ENCODE peak calls at places on chromosomes 4 and X, in five cellular contexts. One of them, this sample, is unnamed.

GRCh38 chr4:37951465-37952352 is 8.5 kb upstream of the PTTG2 start:
- DNase-seq in uterus: no peak
- DNase-seq in right atrium auricular region: no peak
- DNase-seq in psoas muscle: no peak
- DNase-seq in substantia nigra: no peak
- DNase-seq in this sample: no peak

GRCh38 chr4:57071340-57071739 is 38.8 kb downstream of the IGFBP7 start:
- DNase-seq in uterus: peak
- DNase-seq in right atrium auricular region: no peak
- DNase-seq in psoas muscle: peak
- DNase-seq in substantia nigra: no peak
- DNase-seq in this sample: no peak

GRCh38 chr4:28916585-28916984 is 1803.6 kb upstream of the PCDH7 start:
- DNase-seq in uterus: no peak
- DNase-seq in right atrium auricular region: no peak
- DNase-seq in psoas muscle: no peak
- DNase-seq in substantia nigra: no peak
- DNase-seq in this sample: no peak

GRCh38 chr4:19580090-19580489 is 671.6 kb upstream of the SLIT2 start:
- DNase-seq in uterus: no peak
- DNase-seq in right atrium auricular region: no peak
- DNase-seq in psoas muscle: no peak
- DNase-seq in substantia nigra: no peak
- DNase-seq in this sample: no peak

GRCh38 chr4:7067147-7067522 is 729 bp downstream of the GRPEL1 start:
- DNase-seq in uterus: no peak
- DNase-seq in right atrium auricular region: peak
- DNase-seq in psoas muscle: peak
- DNase-seq in substantia nigra: no peak
- DNase-seq in this sample: no peak

GRCh38 chr4:25379591-25379990 is 2.5 kb downstream of the ANAPC4 start:
- DNase-seq in uterus: no peak
- DNase-seq in right atrium auricular region: no peak
- DNase-seq in psoas muscle: no peak
- DNase-seq in substantia nigra: no peak
- DNase-seq in this sample: no peak

GRCh38 chrX:70664726-70665125 is 220.1 kb downstream of the DLG3 start:
- DNase-seq in uterus: no peak
- DNase-seq in right atrium auricular region: no peak
- DNase-seq in psoas muscle: no peak
- DNase-seq in substantia nigra: no peak
- DNase-seq in this sample: no peak

GRCh38 chrX:84160736-84161135 is 27.3 kb downstream of the RPS6KA6 start:
- DNase-seq in uterus: no peak
- DNase-seq in right atrium auricular region: no peak
- DNase-seq in psoas muscle: no peak
- DNase-seq in substantia nigra: no peak
- DNase-seq in this sample: no peak

GRCh38 chr4:123777297-123777859 is 380.8 kb downstream of the SPRY1 start:
- DNase-seq in uterus: no peak
- DNase-seq in right atrium auricular region: no peak
- DNase-seq in psoas muscle: no peak
- DNase-seq in substantia nigra: no peak
- DNase-seq in this sample: no peak

GRCh38 chrX:11666180-11666579 is 460 bp upstream of the ARHGAP6 start:
- DNase-seq in uterus: peak
- DNase-seq in right atrium auricular region: no peak
- DNase-seq in psoas muscle: peak
- DNase-seq in substantia nigra: no peak
- DNase-seq in this sample: no peak

GRCh38 chr4:143668930-143669553 is 31.4 kb downstream of the FREM3 start:
- DNase-seq in uterus: no peak
- DNase-seq in right atrium auricular region: no peak
- DNase-seq in psoas muscle: no peak
- DNase-seq in substantia nigra: no peak
- DNase-seq in this sample: no peak

GRCh38 chrX:46588263-46588662 is 14.7 kb downstream of the CHST7 start:
- DNase-seq in uterus: peak
- DNase-seq in right atrium auricular region: peak
- DNase-seq in psoas muscle: peak
- DNase-seq in substantia nigra: peak
- DNase-seq in this sample: no peak

GRCh38 chr4:138223191-138223910 is 18.8 kb downstream of the SLC7A11 start:
- DNase-seq in uterus: no peak
- DNase-seq in right atrium auricular region: no peak
- DNase-seq in psoas muscle: no peak
- DNase-seq in substantia nigra: no peak
- DNase-seq in this sample: no peak

GRCh38 chrX:110600745-110601310 is 194.8 kb downstream of the CHRDL1 start:
- DNase-seq in uterus: no peak
- DNase-seq in right atrium auricular region: no peak
- DNase-seq in psoas muscle: no peak
- DNase-seq in substantia nigra: no peak
- DNase-seq in this sample: no peak
- H3K27ac ChIP-seq in uterus: no peak
- H3K27ac ChIP-seq in right atrium auricular region: no peak
- H3K27ac ChIP-seq in psoas muscle: no peak
- H3K27ac ChIP-seq in substantia nigra: no peak
- H3K27ac ChIP-seq in this sample: no peak

GRCh38 chr4:170386511-170386910 is 296.8 kb upstream of the AADAT start:
- DNase-seq in uterus: no peak
- DNase-seq in right atrium auricular region: no peak
- DNase-seq in psoas muscle: no peak
- DNase-seq in substantia nigra: no peak
- DNase-seq in this sample: no peak
- H3K27ac ChIP-seq in uterus: no peak
- H3K27ac ChIP-seq in right atrium auricular region: no peak
- H3K27ac ChIP-seq in psoas muscle: no peak
- H3K27ac ChIP-seq in substantia nigra: no peak
- H3K27ac ChIP-seq in this sample: no peak

DNA sequence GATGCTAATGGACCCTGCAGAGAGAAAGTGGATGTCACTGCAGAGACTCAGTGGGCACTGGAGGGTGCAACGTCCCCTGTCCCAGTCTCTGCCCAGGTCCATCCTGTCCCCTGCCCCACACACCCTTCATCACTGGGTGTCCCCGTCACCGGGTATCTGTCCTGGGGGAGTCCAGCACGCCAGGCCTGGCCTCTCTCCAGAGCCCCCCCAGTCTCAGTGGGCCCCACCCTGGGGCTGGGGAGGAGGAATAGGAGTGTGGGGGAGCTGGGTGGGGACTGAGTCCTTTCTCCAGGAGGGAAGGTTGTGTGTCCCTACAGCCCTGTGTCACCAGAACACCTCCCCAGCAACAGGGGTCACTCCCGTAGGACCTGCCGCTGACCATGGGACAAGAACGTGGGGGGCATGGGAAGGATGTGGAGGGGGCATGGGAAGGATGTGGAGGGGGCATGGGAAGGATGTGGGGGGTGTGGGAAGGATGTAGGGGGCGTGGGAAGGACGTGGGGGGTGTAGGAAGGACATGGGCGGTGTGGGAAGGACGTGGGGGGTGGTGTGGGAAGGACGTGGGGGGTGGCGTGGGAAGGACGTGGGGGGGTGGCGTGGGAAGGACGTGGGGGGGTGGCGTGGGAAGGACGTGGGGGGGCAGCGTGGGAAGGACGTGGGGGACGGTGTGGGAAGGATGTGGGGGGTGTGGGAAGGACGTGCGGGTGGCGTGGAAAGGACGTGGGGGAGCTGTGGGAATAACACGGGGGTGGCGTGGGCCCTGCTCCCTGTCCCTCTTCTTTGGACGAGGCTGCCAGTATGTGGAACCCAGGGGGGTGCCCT is 21.0 kb upstream of the SPON2 start:
- DNase-seq in uterus: peak
- DNase-seq in right atrium auricular region: no peak
- DNase-seq in psoas muscle: peak
- DNase-seq in substantia nigra: no peak
- DNase-seq in this sample: no peak
- H3K27ac ChIP-seq in uterus: peak
- H3K27ac ChIP-seq in right atrium auricular region: peak
- H3K27ac ChIP-seq in psoas muscle: peak
- H3K27ac ChIP-seq in substantia nigra: peak
- H3K27ac ChIP-seq in this sample: no peak

GRCh38 chrX:13876652-13877051 is 59.8 kb upstream of the GPM6B start:
- DNase-seq in uterus: no peak
- DNase-seq in right atrium auricular region: no peak
- DNase-seq in psoas muscle: no peak
- DNase-seq in substantia nigra: no peak
- DNase-seq in this sample: no peak
- H3K27ac ChIP-seq in uterus: no peak
- H3K27ac ChIP-seq in right atrium auricular region: no peak
- H3K27ac ChIP-seq in psoas muscle: no peak
- H3K27ac ChIP-seq in substantia nigra: peak
- H3K27ac ChIP-seq in this sample: peak

This sample was measured in caudate nucleus.